ENCODE peak calls at places on chromosomes 16 and 17, in four cellular contexts. One of them, this sample, is unnamed.

GRCh38 chr16:62240722-62241121 is 204.5 kb upstream of the CDH8 start:
- DNase-seq in smooth muscle cell of the brain vasculature: no peak
- DNase-seq in fibroblast of mammary gland: no peak
- DNase-seq in HEK293T: no peak
- DNase-seq in this sample: no peak

GRCh38 chr16:80167657-80168056 is 373.1 kb upstream of the DYNLRB2 start:
- DNase-seq in smooth muscle cell of the brain vasculature: no peak
- DNase-seq in fibroblast of mammary gland: no peak
- DNase-seq in HEK293T: no peak
- DNase-seq in this sample: no peak

GRCh38 chr17:75753193-75753513 is 11.8 kb downstream of the GALK1 start:
- DNase-seq in smooth muscle cell of the brain vasculature: no peak
- DNase-seq in fibroblast of mammary gland: no peak
- DNase-seq in HEK293T: no peak
- DNase-seq in this sample: no peak

GRCh38 chr16:85335584-85336492 is 223.6 kb upstream of the CIBAR2 start:
- DNase-seq in smooth muscle cell of the brain vasculature: no peak
- DNase-seq in fibroblast of mammary gland: peak
- DNase-seq in HEK293T: no peak
- DNase-seq in this sample: no peak

GRCh38 chr16:75238132-75238852 is 13.1 kb downstream of the BCAR1 start:
- DNase-seq in smooth muscle cell of the brain vasculature: no peak
- DNase-seq in fibroblast of mammary gland: peak
- DNase-seq in HEK293T: no peak
- DNase-seq in this sample: no peak

GRCh38 chr17:77555741-77556291 is 402.7 kb upstream of the TNRC6C start:
- DNase-seq in smooth muscle cell of the brain vasculature: no peak
- DNase-seq in fibroblast of mammary gland: peak
- DNase-seq in HEK293T: no peak
- DNase-seq in this sample: no peak

GRCh38 chr16:23535901-23536300 is 21.2 kb downstream of the EARS2 start:
- DNase-seq in smooth muscle cell of the brain vasculature: no peak
- DNase-seq in fibroblast of mammary gland: peak
- DNase-seq in HEK293T: no peak
- DNase-seq in this sample: no peak

GRCh38 chr17:48728232-48729231 is at the start of gene HOXB13:
- DNase-seq in smooth muscle cell of the brain vasculature: no peak
- DNase-seq in fibroblast of mammary gland: peak
- DNase-seq in HEK293T: peak
- DNase-seq in this sample: no peak

GRCh38 chr17:12613566-12613965 is 52.1 kb upstream of the MYOCD start:
- DNase-seq in smooth muscle cell of the brain vasculature: no peak
- DNase-seq in fibroblast of mammary gland: peak
- DNase-seq in HEK293T: no peak
- DNase-seq in this sample: no peak

GRCh38 chr16:85781685-85782370 is 17.5 kb downstream of the EMC8 start:
- DNase-seq in smooth muscle cell of the brain vasculature: no peak
- DNase-seq in fibroblast of mammary gland: peak
- DNase-seq in HEK293T: no peak
- DNase-seq in this sample: no peak

GRCh38 chr16:87576191-87576590 is 26.1 kb upstream of the JPH3 start:
- DNase-seq in smooth muscle cell of the brain vasculature: no peak
- DNase-seq in fibroblast of mammary gland: no peak
- DNase-seq in HEK293T: no peak
- DNase-seq in this sample: no peak

GRCh38 chr16:27817038-27817437 is 246.5 kb downstream of the GSG1L start:
- DNase-seq in smooth muscle cell of the brain vasculature: no peak
- DNase-seq in fibroblast of mammary gland: no peak
- DNase-seq in HEK293T: no peak
- DNase-seq in this sample: no peak

GRCh38 chr17:4945176-4945943 is 3.0 kb downstream of the PFN1 start:
- DNase-seq in smooth muscle cell of the brain vasculature: no peak
- DNase-seq in fibroblast of mammary gland: peak
- DNase-seq in HEK293T: no peak
- DNase-seq in this sample: no peak

GRCh38 chr16:27355610-27356009 is 41.8 kb downstream of the IL4R start:
- DNase-seq in smooth muscle cell of the brain vasculature: no peak
- DNase-seq in fibroblast of mammary gland: peak
- DNase-seq in HEK293T: peak
- DNase-seq in this sample: no peak